ENCODE peak calls at places on chromosomes 6 and 20, in five cellular contexts. One of them, this sample, is unnamed. For H3K4me1, the result is how much of the 10 kb centered on the place peaks cover.

GRCh38 chr6:72810571-72811280 is 188.9 kb downstream of the KCNQ5 start:
- DNase-seq in fibroblast of lung: no peak
- DNase-seq in endodermal cell: no peak
- DNase-seq in left ventricle myocardium inferior: no peak
- DNase-seq in heart right ventricle: no peak
- DNase-seq in this sample: no peak

GRCh38 chr20:24950836-24951525 is 1.9 kb downstream of the CST7 start:
- DNase-seq in left ventricle myocardium inferior: no peak
- DNase-seq in heart right ventricle: no peak
- DNase-seq in fibroblast of lung: no peak
- DNase-seq in endodermal cell: no peak
- DNase-seq in this sample: no peak

GRCh38 chr6:39231844-39232243 is 2.6 kb upstream of the KCNK5 start:
- DNase-seq in left ventricle myocardium inferior: no peak
- DNase-seq in heart right ventricle: no peak
- DNase-seq in endodermal cell: peak
- DNase-seq in fibroblast of lung: no peak
- DNase-seq in this sample: no peak

GRCh38 chr6:166903027-166903426 is 53.3 kb downstream of the RNASET2 start:
- DNase-seq in endodermal cell: no peak
- DNase-seq in fibroblast of lung: peak
- DNase-seq in heart right ventricle: no peak
- DNase-seq in left ventricle myocardium inferior: no peak
- DNase-seq in this sample: no peak

GRCh38 chr6:156827382-156827781 is 50.2 kb downstream of the ARID1B start:
- DNase-seq in left ventricle myocardium inferior: no peak
- DNase-seq in endodermal cell: no peak
- DNase-seq in fibroblast of lung: no peak
- DNase-seq in heart right ventricle: no peak
- DNase-seq in this sample: no peak

GRCh38 chr6:165031491-165031890 is 277.9 kb downstream of the C6orf118 start:
- DNase-seq in left ventricle myocardium inferior: no peak
- DNase-seq in endodermal cell: no peak
- DNase-seq in fibroblast of lung: no peak
- DNase-seq in heart right ventricle: no peak
- DNase-seq in this sample: no peak

GRCh38 chr6:156250593-156250992 is 526.6 kb upstream of the ARID1B start:
- DNase-seq in left ventricle myocardium inferior: no peak
- DNase-seq in heart right ventricle: no peak
- DNase-seq in fibroblast of lung: no peak
- DNase-seq in endodermal cell: no peak
- DNase-seq in this sample: no peak

GRCh38 chr20:5991623-5992441 is 41.4 kb downstream of the MCM8 start:
- DNase-seq in left ventricle myocardium inferior: no peak
- DNase-seq in heart right ventricle: no peak
- DNase-seq in endodermal cell: no peak
- DNase-seq in fibroblast of lung: peak
- DNase-seq in this sample: no peak

GRCh38 chr6:111427341-111428116 is 55.5 kb downstream of the REV3L start:
- DNase-seq in endodermal cell: no peak
- DNase-seq in fibroblast of lung: peak
- DNase-seq in heart right ventricle: no peak
- DNase-seq in left ventricle myocardium inferior: no peak
- DNase-seq in this sample: no peak

GRCh38 chr20:55978550-55978949 is 26.8 kb downstream of the CBLN4 start:
- DNase-seq in fibroblast of lung: no peak
- DNase-seq in left ventricle myocardium inferior: no peak
- DNase-seq in endodermal cell: no peak
- DNase-seq in heart right ventricle: no peak
- DNase-seq in this sample: no peak

GRCh38 chr6:36649721-36650484 is 28.6 kb upstream of the CDKN1A start:
- DNase-seq in heart right ventricle: no peak
- DNase-seq in fibroblast of lung: no peak
- DNase-seq in left ventricle myocardium inferior: no peak
- DNase-seq in endodermal cell: no peak
- DNase-seq in this sample: no peak

GRCh38 chr6:54010340-54011276 is 100.6 kb upstream of the MLIP start:
- DNase-seq in endodermal cell: no peak
- DNase-seq in heart right ventricle: no peak
- DNase-seq in left ventricle myocardium inferior: no peak
- DNase-seq in fibroblast of lung: peak
- DNase-seq in this sample: peak

GRCh38 chr6:169426611-169427010 is 173.0 kb upstream of the THBS2 start:
- DNase-seq in fibroblast of lung: no peak
- DNase-seq in endodermal cell: no peak
- DNase-seq in left ventricle myocardium inferior: no peak
- DNase-seq in heart right ventricle: no peak
- DNase-seq in this sample: no peak

GRCh38 chr20:5797843-5798462 is 47.8 kb downstream of the SHLD1 start:
- DNase-seq in endodermal cell: no peak
- DNase-seq in left ventricle myocardium inferior: no peak
- DNase-seq in fibroblast of lung: no peak
- DNase-seq in heart right ventricle: peak
- DNase-seq in this sample: no peak

GRCh38 chr6:28357036-28357435 is 7.3 kb downstream of the ZKSCAN3 start:
- DNase-seq in heart right ventricle: no peak
- DNase-seq in left ventricle myocardium inferior: no peak
- DNase-seq in endodermal cell: peak
- DNase-seq in fibroblast of lung: peak
- DNase-seq in this sample: no peak

GRCh38 chr6:13280253-13280652 is 48.1 kb downstream of the TBC1D7 start:
- DNase-seq in heart right ventricle: no peak
- DNase-seq in left ventricle myocardium inferior: no peak
- DNase-seq in endodermal cell: no peak
- DNase-seq in fibroblast of lung: no peak
- DNase-seq in this sample: no peak

GRCh38 chr6:35400901-35401311 is 51.2 kb upstream of the FANCE start:
- DNase-seq in fibroblast of lung: peak
- DNase-seq in left ventricle myocardium inferior: no peak
- DNase-seq in heart right ventricle: no peak
- DNase-seq in endodermal cell: no peak
- DNase-seq in this sample: peak

GRCh38 chr20:39451386-39451785 is 489.2 kb downstream of the DHX35 start:
- DNase-seq in endodermal cell: no peak
- DNase-seq in heart right ventricle: no peak
- DNase-seq in left ventricle myocardium inferior: no peak
- DNase-seq in fibroblast of lung: no peak
- DNase-seq in this sample: no peak

GRCh38 chr20:57544838-57545564 is 15.9 kb upstream of the PCK1 start:
- DNase-seq in endodermal cell: no peak
- DNase-seq in left ventricle myocardium inferior: no peak
- DNase-seq in fibroblast of lung: no peak
- DNase-seq in heart right ventricle: no peak
- DNase-seq in this sample: no peak

GRCh38 chr6:147837540-147837939 is 329.1 kb downstream of the SAMD5 start:
- DNase-seq in left ventricle myocardium inferior: no peak
- DNase-seq in heart right ventricle: no peak
- DNase-seq in fibroblast of lung: peak
- DNase-seq in endodermal cell: no peak
- DNase-seq in this sample: no peak

GRCh38 chr6:150297327-150298028 is 71.3 kb upstream of the IYD start:
- DNase-seq in left ventricle myocardium inferior: no peak
- DNase-seq in endodermal cell: no peak
- DNase-seq in fibroblast of lung: peak
- DNase-seq in heart right ventricle: no peak
- DNase-seq in this sample: no peak

GRCh38 chr20:63441136-63441776 is 31.2 kb downstream of the KCNQ2 start:
- DNase-seq in heart right ventricle: no peak
- DNase-seq in left ventricle myocardium inferior: no peak
- DNase-seq in fibroblast of lung: no peak
- DNase-seq in endodermal cell: no peak
- DNase-seq in this sample: no peak

GRCh38 chr6:116387374-116387773 is 16.6 kb downstream of the DSE start:
- DNase-seq in endodermal cell: no peak
- DNase-seq in left ventricle myocardium inferior: no peak
- DNase-seq in fibroblast of lung: peak
- DNase-seq in heart right ventricle: no peak
- DNase-seq in this sample: no peak

GRCh38 chr6:138588805-138589434 is 89.6 kb upstream of the NHSL1 start:
- DNase-seq in fibroblast of lung: peak
- DNase-seq in endodermal cell: peak
- DNase-seq in heart right ventricle: no peak
- DNase-seq in left ventricle myocardium inferior: peak
- DNase-seq in this sample: peak

GRCh38 chr6:85747654-85748053 is 105.0 kb upstream of the SYNCRIP start:
- DNase-seq in endodermal cell: no peak
- DNase-seq in fibroblast of lung: peak
- DNase-seq in heart right ventricle: no peak
- DNase-seq in left ventricle myocardium inferior: no peak
- DNase-seq in this sample: no peak

GRCh38 chr6:84766796-84767590 is 2.6 kb upstream of the TBX18 start:
- DNase-seq in fibroblast of lung: no peak
- DNase-seq in left ventricle myocardium inferior: no peak
- DNase-seq in heart right ventricle: no peak
- DNase-seq in endodermal cell: peak
- DNase-seq in this sample: no peak

GRCh38 chr6:160261120-160261450 is 2.5 kb upstream of the SLC22A2 start:
- DNase-seq in fibroblast of lung: no peak
- DNase-seq in endodermal cell: no peak
- DNase-seq in left ventricle myocardium inferior: no peak
- DNase-seq in heart right ventricle: no peak
- DNase-seq in this sample: no peak

GRCh38 chr20:49450281-49450707 is 32.2 kb downstream of the KCNB1 start:
- DNase-seq in left ventricle myocardium inferior: no peak
- DNase-seq in fibroblast of lung: peak
- DNase-seq in endodermal cell: peak
- DNase-seq in heart right ventricle: no peak
- DNase-seq in this sample: no peak

DNA sequence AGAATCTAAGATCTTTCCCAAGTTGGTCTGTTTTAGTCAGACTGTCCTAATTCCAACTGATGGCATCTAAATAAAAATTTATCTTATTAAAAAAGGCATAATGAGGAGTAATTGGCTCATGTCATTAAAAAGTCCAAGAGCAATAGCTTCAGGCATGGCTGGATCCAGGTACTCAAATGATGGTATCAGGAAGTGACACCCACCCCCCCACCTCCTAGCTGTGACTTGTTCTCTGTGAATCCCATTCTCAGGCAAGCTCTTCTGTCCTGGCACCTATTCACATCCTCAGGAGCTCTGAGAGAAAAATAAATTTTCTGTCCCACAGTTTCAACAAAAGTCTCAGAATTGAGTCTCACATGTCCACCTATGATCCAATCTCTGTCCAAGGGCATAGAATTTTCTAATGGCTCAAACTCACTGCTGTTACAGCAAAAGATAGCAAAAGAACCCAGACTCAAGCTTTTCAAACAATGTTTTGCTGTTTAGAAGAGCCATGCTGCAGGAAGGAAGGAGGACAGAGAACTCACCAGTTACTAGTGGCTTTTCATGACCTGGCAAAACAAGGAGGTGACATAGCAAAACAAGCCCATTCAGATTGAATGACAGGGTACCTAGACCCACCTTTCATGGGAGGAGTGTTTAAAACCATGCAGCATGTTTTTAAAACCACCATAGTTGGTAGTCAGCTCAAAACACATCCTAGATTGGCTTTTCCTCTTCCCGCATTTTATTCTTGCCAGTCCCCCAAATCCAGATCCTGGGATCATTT is 496.1 kb downstream of the PREX1 start:
- DNase-seq in left ventricle myocardium inferior: no peak
- DNase-seq in endodermal cell: peak
- DNase-seq in heart right ventricle: no peak
- DNase-seq in fibroblast of lung: no peak
- DNase-seq in this sample: no peak
- H3K4me1 ChIP-seq in left ventricle myocardium inferior: under half
- H3K4me1 ChIP-seq in endodermal cell: under half
- H3K4me1 ChIP-seq in heart right ventricle: under half
- H3K4me1 ChIP-seq in fibroblast of lung: under half
- H3K4me1 ChIP-seq in this sample: under half

GRCh38 chr20:2125474-2126112 is 24.0 kb downstream of the STK35 start:
- DNase-seq in left ventricle myocardium inferior: peak
- DNase-seq in fibroblast of lung: no peak
- DNase-seq in endodermal cell: no peak
- DNase-seq in heart right ventricle: peak
- DNase-seq in this sample: no peak
- H3K4me1 ChIP-seq in left ventricle myocardium inferior: half or more
- H3K4me1 ChIP-seq in fibroblast of lung: under half
- H3K4me1 ChIP-seq in endodermal cell: under half
- H3K4me1 ChIP-seq in heart right ventricle: half or more
- H3K4me1 ChIP-seq in this sample: under half

GRCh38 chr20:33438481-33438880 is 5.1 kb downstream of the SNTA1 start:
- DNase-seq in fibroblast of lung: no peak
- DNase-seq in left ventricle myocardium inferior: no peak
- DNase-seq in heart right ventricle: no peak
- DNase-seq in endodermal cell: no peak
- DNase-seq in this sample: no peak
- H3K4me1 ChIP-seq in fibroblast of lung: under half
- H3K4me1 ChIP-seq in left ventricle myocardium inferior: half or more
- H3K4me1 ChIP-seq in heart right ventricle: half or more
- H3K4me1 ChIP-seq in endodermal cell: under half
- H3K4me1 ChIP-seq in this sample: under half

GRCh38 chr6:31727034-31727716 is 1.9 kb downstream of the DDAH2 start:
- DNase-seq in left ventricle myocardium inferior: no peak
- DNase-seq in heart right ventricle: no peak
- DNase-seq in endodermal cell: no peak
- DNase-seq in fibroblast of lung: no peak
- DNase-seq in this sample: no peak

GRCh38 chr6:31723245-31723979 is at the start of gene MPIG6B:
- DNase-seq in left ventricle myocardium inferior: no peak
- DNase-seq in endodermal cell: peak
- DNase-seq in fibroblast of lung: no peak
- DNase-seq in heart right ventricle: no peak
- DNase-seq in this sample: no peak

GRCh38 chr6:31723980-31724691 is 963 bp downstream of the MPIG6B start:
- DNase-seq in heart right ventricle: peak
- DNase-seq in left ventricle myocardium inferior: no peak
- DNase-seq in fibroblast of lung: no peak
- DNase-seq in endodermal cell: no peak
- DNase-seq in this sample: no peak

GRCh38 chr6:31727717-31728671 is 1.1 kb downstream of the DDAH2 start:
- DNase-seq in fibroblast of lung: no peak
- DNase-seq in endodermal cell: no peak
- DNase-seq in heart right ventricle: peak
- DNase-seq in left ventricle myocardium inferior: no peak
- DNase-seq in this sample: no peak

DNA sequence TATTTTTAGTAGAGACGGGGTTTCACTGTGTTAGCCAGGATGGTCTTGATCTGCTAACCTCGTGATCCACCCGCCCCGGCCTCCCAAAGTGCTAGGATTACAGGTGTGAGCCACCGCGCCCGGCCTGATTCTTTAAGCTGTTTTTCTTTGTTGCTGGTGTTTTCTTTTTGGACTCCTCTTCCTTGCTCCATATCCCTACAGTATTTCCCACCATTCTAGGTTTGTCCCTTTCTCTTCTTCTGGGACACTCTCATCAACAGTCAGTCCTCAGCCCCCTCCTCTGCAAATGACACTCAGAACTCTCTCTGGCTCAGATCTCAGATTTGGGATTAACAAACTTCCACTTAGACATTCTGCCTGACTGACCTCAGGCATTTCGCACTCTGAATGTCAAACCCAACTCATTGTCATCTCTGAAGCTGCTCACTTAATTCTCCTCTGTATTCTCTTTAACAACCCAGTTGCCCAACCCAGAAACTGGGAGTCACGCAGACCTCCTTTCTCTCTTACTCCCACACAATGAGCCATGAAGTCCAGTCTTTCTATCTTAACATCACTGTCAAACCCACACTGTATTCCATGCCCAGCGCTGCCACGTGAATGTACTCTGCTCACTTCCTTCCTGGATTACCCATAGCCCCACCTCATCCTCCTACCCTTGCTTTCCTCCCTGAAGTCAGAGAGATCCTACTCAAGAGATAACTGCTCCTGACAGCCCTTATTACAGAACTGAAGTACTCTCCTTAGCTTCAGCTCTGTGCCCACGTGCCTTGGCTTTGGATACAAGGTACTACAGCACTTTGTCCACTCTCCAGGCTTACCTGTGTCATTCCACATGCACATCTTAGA is 2.6 kb downstream of the MPIG6B start:
- DNase-seq in endodermal cell: no peak
- DNase-seq in left ventricle myocardium inferior: no peak
- DNase-seq in fibroblast of lung: no peak
- DNase-seq in heart right ventricle: no peak
- DNase-seq in this sample: no peak
- H3K4me1 ChIP-seq in endodermal cell: under half
- H3K4me1 ChIP-seq in left ventricle myocardium inferior: under half
- H3K4me1 ChIP-seq in fibroblast of lung: under half
- H3K4me1 ChIP-seq in heart right ventricle: under half
- H3K4me1 ChIP-seq in this sample: under half

This sample was measured in body of pancreas.